ENCODE peak calls at places on chromosomes 6 and 20, in ten cellular contexts. C is breast epithelium; D is pons; P is IMR-90; Y is tibial artery; U is spleen; J is activated CD4-positive, alpha-beta T cell treated with anti-CD3 and anti-CD28 coated beads for 48 hours; X is central memory CD4-positive, alpha-beta T cell; V is psoas muscle; S is activated T-helper 9 cell treated with anti-CD3 and anti-CD28 coated beads, Interleukin-2, amount 50 U/mL, for 16 hours. K is an unnamed sample.

GRCh38 chr6:142838821-142839685 is 105.9 kb downstream of the HIVEP2 start:
- DNase-seq in P (peak; percentile 72), Y (no peak), X (no peak), J (no peak), U (no peak), D (no peak), C (no peak), S (no peak), V (no peak), K (no peak)

GRCh38 chr6:45591816-45592359 is 214.2 kb upstream of the SUPT3H start:
- DNase-seq in U (no peak), V (no peak), J (no peak), C (no peak), S (no peak), P (no peak), X (no peak), D (no peak), Y (no peak), K (no peak)

GRCh38 chr20:58824843-58825242 is 25.9 kb downstream of the GNAS-AS1 start:
- DNase-seq in P (no peak), J (no peak), Y (no peak), D (peak; percentile 3), X (no peak), V (peak; percentile 75), U (no peak), S (no peak), C (no peak), K (no peak)

GRCh38 chr20:10553326-10553984 is 118.3 kb downstream of the SLX4IP start:
- DNase-seq in X (peak; percentile 6), D (peak; percentile 74), P (peak; percentile 82), Y (peak; percentile 74), S (no peak), J (peak; percentile 65), C (peak; percentile 69), U (no peak), V (peak; percentile 79), K (peak; percentile 80)

GRCh38 chr20:61053487-61054277 is 198.4 kb upstream of the CDH4 start:
- DNase-seq in C (no peak), X (no peak), D (no peak), S (no peak), J (no peak), Y (no peak), P (no peak), V (no peak), U (no peak), K (no peak)

GRCh38 chr6:127606131-127606562 is 29.2 kb downstream of the C6orf58 start:
- DNase-seq in Y (no peak), U (peak; percentile 46), D (peak; percentile 12), S (no peak), C (no peak), P (peak; percentile 31), J (no peak), V (peak; percentile 31), X (no peak), K (no peak)

GRCh38 chr6:137240168-137240567 is 21.0 kb upstream of the IFNGR1 start:
- DNase-seq in Y (peak; percentile 80), U (peak; percentile 79), C (no peak), J (no peak), V (peak; percentile 78), P (peak; percentile 83), S (no peak), X (no peak), D (peak; percentile 69), K (no peak)

GRCh38 chr6:30646450-30647038 is 389 bp upstream of the C6orf136 start:
- DNase-seq in X (no peak), P (no peak), Y (peak; percentile 87), D (peak; percentile 93), V (peak; percentile 97), S (peak; percentile 91), C (peak; percentile 88), J (peak; percentile 96), U (peak; percentile 80), K (peak; percentile 94)

GRCh38 chr20:37680420-37680819 is 13.4 kb upstream of the CTNNBL1 start:
- DNase-seq in V (no peak), J (no peak), Y (no peak), P (no peak), X (no peak), C (no peak), S (no peak), D (no peak), U (no peak), K (no peak)

GRCh38 chr6:134619789-134620188 is 301.9 kb upstream of the SGK1 start:
- DNase-seq in V (no peak), X (no peak), U (no peak), P (peak; percentile 89), J (no peak), S (no peak), Y (no peak), D (no peak), C (no peak), K (no peak)

GRCh38 chr6:149450679-149451360 is 34.0 kb downstream of the ZC3H12D start:
- DNase-seq in C (no peak), D (no peak), V (peak; percentile 66), J (no peak), Y (no peak), X (no peak), P (no peak), U (peak; percentile 78), S (no peak), K (peak; percentile 71)

GRCh38 chr6:142448091-142448729 is 146.4 kb downstream of the ADGRG6 start:
- DNase-seq in J (no peak), D (no peak), Y (no peak), S (no peak), X (no peak), V (no peak), U (no peak), P (no peak), C (no peak), K (no peak)

GRCh38 chr6:138555294-138555988 is 56.1 kb upstream of the NHSL1 start:
- DNase-seq in U (no peak), Y (no peak), X (no peak), J (no peak), D (no peak), P (no peak), S (no peak), V (no peak), C (no peak), K (no peak)

GRCh38 chr6:134253681-134254080 is 64.2 kb downstream of the SGK1 start:
- DNase-seq in C (no peak), X (no peak), D (peak; percentile 82), Y (peak; percentile 24), J (no peak), V (no peak), S (no peak), U (no peak), P (peak; percentile 13), K (no peak)

GRCh38 chr6:90545450-90545849 is 41.4 kb downstream of the MAP3K7 start:
- DNase-seq in V (no peak), D (no peak), S (no peak), X (no peak), P (peak; percentile 31), C (no peak), J (no peak), Y (no peak), U (no peak), K (no peak)

GRCh38 chr6:93721386-93722048 is 302.2 kb upstream of the EPHA7 start:
- DNase-seq in V (no peak), S (no peak), U (no peak), Y (no peak), J (no peak), C (no peak), D (peak; percentile 81), P (no peak), X (no peak), K (no peak)

GRCh38 chr6:39171489-39172376 is 56.7 kb upstream of the SAYSD1 start:
- DNase-seq in C (no peak), S (no peak), D (no peak), V (no peak), Y (no peak), X (no peak), U (no peak), J (no peak), P (no peak), K (no peak)

GRCh38 chr20:35326732-35327073 is 34.5 kb upstream of the FAM83C start:
- DNase-seq in X (no peak), S (no peak), J (no peak), U (no peak), P (no peak), D (no peak), V (no peak), Y (no peak), C (no peak), K (no peak)

GRCh38 chr20:62704341-62704948 is 4.2 kb upstream of the NTSR1 start:
- DNase-seq in C (peak; percentile 84), S (no peak), Y (peak; percentile 84), D (no peak), U (peak; percentile 83), X (no peak), J (no peak), P (peak; percentile 95), V (peak; percentile 80), K (peak; percentile 86)

GRCh38 chr6:121592955-121593665 is 157.7 kb downstream of the GJA1 start:
- DNase-seq in X (no peak), Y (no peak), S (no peak), V (no peak), J (no peak), P (peak; percentile 11), U (no peak), C (no peak), D (peak; percentile 9), K (no peak)

GRCh38 chr6:105359419-105360366 is 43.2 kb downstream of the PREP start:
- DNase-seq in Y (no peak), P (peak; percentile 96), X (no peak), D (no peak), J (no peak), U (no peak), S (no peak), V (no peak), C (no peak), K (no peak)

GRCh38 chr6:157634566-157634965 is 188.5 kb upstream of the SNX9 start:
- DNase-seq in D (no peak), X (no peak), C (no peak), S (no peak), J (no peak), V (no peak), P (no peak), U (no peak), Y (no peak), K (no peak)

K was measured in sciatic nerve.